ENCODE peak calls at places on chromosome 5, in five cellular contexts. Y is epithelial cell of esophagus, O is Panc1, K is NB4, H is fibroblast of lung. W is an unnamed sample.

GRCh38 chr5:111997308-111998159 is 240.5 kb upstream of the NREP start:
- DNase-seq in Y (peak), O (peak), K (peak), H (peak), W (no peak)

GRCh38 chr5:142717582-142718215 is 31.8 kb upstream of the FGF1 start:
- DNase-seq in Y (peak), O (no peak), K (peak), H (peak), W (peak)

GRCh38 chr5:8517461-8517860 is 648.5 kb downstream of the MTRR start:
- DNase-seq in Y (peak), O (no peak), K (peak), H (peak), W (no peak)

GRCh38 chr5:139445325-139446170 is 6.2 kb upstream of the DNAJC18 start:
- DNase-seq in Y (peak), O (no peak), K (no peak), H (peak), W (no peak)

GRCh38 chr5:38509185-38509584 is 47.3 kb downstream of the LIFR start:
- DNase-seq in Y (peak), O (no peak), K (no peak), H (peak), W (peak)

GRCh38 chr5:42143361-42143760 is 218.3 kb downstream of the FBXO4 start:
- DNase-seq in Y (no peak), O (no peak), K (no peak), H (no peak), W (no peak)

GRCh38 chr5:100595152-100595811 is 60.1 kb downstream of the FAM174A start:
- DNase-seq in Y (peak), O (peak), K (peak), H (peak), W (peak)

GRCh38 chr5:119355244-119355635 is 579 bp upstream of the TNFAIP8 start:
- DNase-seq in Y (peak), O (no peak), K (peak), H (no peak), W (no peak)

GRCh38 chr5:95620030-95620869 is at the start of gene GPR150:
- DNase-seq in Y (peak), O (no peak), K (peak), H (no peak), W (peak)

GRCh38 chr5:98588225-98588624 is 185.2 kb upstream of the RGMB start:
- DNase-seq in Y (no peak), O (no peak), K (no peak), H (peak), W (no peak)

GRCh38 chr5:135490245-135491037 is 38.3 kb upstream of the TIFAB start:
- DNase-seq in Y (no peak), O (no peak), K (no peak), H (peak), W (no peak)

GRCh38 chr5:152606739-152607138 is 201.7 kb upstream of the NMUR2 start:
- DNase-seq in Y (no peak), O (no peak), K (no peak), H (no peak), W (no peak)

GRCh38 chr5:67659288-67659687 is 462.7 kb upstream of the CD180 start:
- DNase-seq in Y (no peak), O (no peak), K (no peak), H (no peak), W (no peak)

GRCh38 chr5:80246995-80247729 is 8.7 kb downstream of the SERINC5 start:
- DNase-seq in Y (peak), O (peak), K (peak), H (peak), W (peak)

GRCh38 chr5:95083606-95084005 is 201.3 kb downstream of the MCTP1 start:
- DNase-seq in Y (no peak), O (no peak), K (no peak), H (no peak), W (no peak)

GRCh38 chr5:111310713-111311620 is 86.8 kb downstream of the CAMK4 start:
- DNase-seq in Y (no peak), O (no peak), K (no peak), H (no peak), W (no peak)

GRCh38 chr5:169511708-169512107 is 71.9 kb upstream of the SPDL1 start:
- DNase-seq in Y (no peak), O (no peak), K (no peak), H (no peak), W (no peak)

GRCh38 chr5:159825551-159826051 is 90.7 kb upstream of the ADRA1B start:
- DNase-seq in Y (peak), O (no peak), K (no peak), H (peak), W (no peak)

GRCh38 chr5:107592515-107592914 is 78.2 kb downstream of the EFNA5 start:
- DNase-seq in Y (no peak), O (no peak), K (no peak), H (no peak), W (no peak)

GRCh38 chr5:172903790-172904189 is 55.4 kb upstream of the RPL26L1 start:
- DNase-seq in Y (peak), O (no peak), K (no peak), H (peak), W (peak)

GRCh38 chr5:177431317-177432142 is 5.1 kb downstream of the GRK6 start:
- DNase-seq in Y (no peak), O (no peak), K (peak), H (no peak), W (no peak)

GRCh38 chr5:150140830-150141229 is 14.8 kb downstream of the PDGFRB start:
- DNase-seq in Y (no peak), O (no peak), K (peak), H (peak), W (no peak)

GRCh38 chr5:30279237-30279636 is 914.2 kb upstream of the CDH6 start:
- DNase-seq in Y (no peak), O (peak), K (no peak), H (no peak), W (no peak)

GRCh38 chr5:89255845-89256463 is 373.0 kb upstream of the MEF2C start:
- DNase-seq in Y (peak), O (no peak), K (peak), H (peak), W (peak)

GRCh38 chr5:110925398-110925797 is 146.1 kb upstream of the TSLP start:
- DNase-seq in Y (peak), O (no peak), K (no peak), H (peak), W (no peak)

GRCh38 chr5:169223595-169223953 is 77.4 kb downstream of the SLIT3 start:
- DNase-seq in Y (no peak), O (no peak), K (no peak), H (no peak), W (no peak)

GRCh38 chr5:135964670-135965320 is 10.0 kb upstream of the LECT2 start:
- DNase-seq in Y (no peak), O (no peak), K (no peak), H (peak), W (no peak)

GRCh38 chr5:179793470-179794139 is at the start of gene LTC4S:
- DNase-seq in Y (no peak), O (no peak), K (peak), H (peak), W (no peak)

GRCh38 chr5:151107738-151108520 is 27.1 kb upstream of the TNIP1 start:
- DNase-seq in Y (peak), O (no peak), K (no peak), H (peak), W (no peak)

GRCh38 chr5:158313739-158314464 is 455.0 kb upstream of the CLINT1 start:
- DNase-seq in Y (no peak), O (no peak), K (no peak), H (no peak), W (no peak)

GRCh38 chr5:147303976-147304375 is 69.2 kb downstream of the STK32A start:
- DNase-seq in Y (peak), O (no peak), K (no peak), H (peak), W (no peak)

GRCh38 chr5:135486679-135487395 is 34.7 kb upstream of the TIFAB start:
- DNase-seq in Y (no peak), O (no peak), K (no peak), H (no peak), W (no peak)

GRCh38 chr5:115542651-115543364 is 1.8 kb downstream of the FEM1C start:
- DNase-seq in Y (peak), O (no peak), K (peak), H (no peak), W (no peak)

GRCh38 chr5:10832421-10832820 is 71.4 kb upstream of the DAP start:
- DNase-seq in Y (no peak), O (no peak), K (no peak), H (no peak), W (no peak)

GRCh38 chr5:80960531-80961375 is 590 bp downstream of the RASGRF2 start:
- DNase-seq in Y (peak), O (no peak), K (no peak), H (peak), W (peak)

GRCh38 chr5:2739360-2740050 is 12.0 kb downstream of the IRX2 start:
- DNase-seq in Y (peak), O (no peak), K (no peak), H (no peak), W (no peak)

DNA sequence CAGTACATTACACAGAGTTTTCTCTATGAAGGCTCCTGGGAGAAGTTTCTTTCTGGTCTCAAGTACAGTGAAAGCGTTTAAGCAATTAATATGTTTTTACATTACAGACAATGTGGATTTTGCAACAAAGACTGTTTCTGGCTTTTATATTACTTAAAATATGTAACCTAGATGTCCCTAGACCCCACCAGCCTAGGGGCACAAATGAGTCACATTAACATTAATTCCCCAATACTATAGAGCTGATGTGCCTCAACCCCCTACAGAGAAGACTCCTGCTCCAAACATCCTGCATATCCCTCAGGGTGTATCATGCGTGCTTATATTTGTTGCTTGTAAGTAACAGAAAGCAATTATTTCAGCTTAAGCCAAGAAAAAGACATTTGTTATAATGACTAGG is 137.9 kb downstream of the TMEM167A start:
- DNase-seq in Y (no peak), O (no peak), K (no peak), H (no peak), W (no peak)
- H3K4me3 ChIP-seq in Y (no peak), O (no peak), K (no peak), H (no peak), W (no peak)

GRCh38 chr5:79240561-79240960 is 4.6 kb downstream of the JMY start:
- DNase-seq in Y (no peak), O (no peak), K (no peak), H (peak), W (no peak)

GRCh38 chr5:79241535-79241979 is 5.6 kb downstream of the JMY start:
- DNase-seq in Y (no peak), O (no peak), K (no peak), H (peak), W (peak)

GRCh38 chr5:79237735-79238560 is 2.0 kb downstream of the JMY start:
- DNase-seq in Y (no peak), O (no peak), K (no peak), H (peak), W (no peak)

GRCh38 chr5:79242242-79243039 is 6.5 kb downstream of the JMY start:
- DNase-seq in Y (no peak), O (no peak), K (no peak), H (no peak), W (no peak)

GRCh38 chr5:79243224-79243623 is 7.3 kb downstream of the JMY start:
- DNase-seq in Y (no peak), O (no peak), K (no peak), H (no peak), W (no peak)
- H3K4me3 ChIP-seq in Y (no peak), O (no peak), K (no peak), H (no peak), W (no peak)

GRCh38 chr5:64595519-64595855 is 89.7 kb downstream of the RGS7BP start:
- DNase-seq in Y (no peak), O (no peak), K (no peak), H (no peak), W (no peak)
- H3K4me3 ChIP-seq in Y (no peak), O (no peak), K (no peak), H (no peak), W (no peak)

GRCh38 chr5:5182508-5183191 is 42.5 kb downstream of the ADAMTS16 start:
- DNase-seq in Y (no peak), O (no peak), K (no peak), H (no peak), W (no peak)
- H3K4me3 ChIP-seq in Y (no peak), O (no peak), K (no peak), H (no peak), W (no peak)

GRCh38 chr5:133471699-133472098 is 140.6 kb downstream of the FSTL4 start:
- DNase-seq in Y (no peak), O (no peak), K (no peak), H (no peak), W (no peak)

GRCh38 chr5:133474851-133475590 is 137.3 kb downstream of the FSTL4 start:
- DNase-seq in Y (no peak), O (no peak), K (no peak), H (no peak), W (no peak)

GRCh38 chr5:133472829-133473228 is 139.5 kb downstream of the FSTL4 start:
- DNase-seq in Y (peak), O (no peak), K (no peak), H (no peak), W (no peak)

GRCh38 chr5:133475986-133476385 is 136.4 kb downstream of the FSTL4 start:
- DNase-seq in Y (peak), O (no peak), K (no peak), H (no peak), W (no peak)

GRCh38 chr5:133473291-133473690 is 139.1 kb downstream of the FSTL4 start:
- DNase-seq in Y (no peak), O (no peak), K (no peak), H (no peak), W (no peak)
- H3K4me3 ChIP-seq in Y (no peak), O (no peak), K (no peak), H (no peak), W (no peak)

DNA sequence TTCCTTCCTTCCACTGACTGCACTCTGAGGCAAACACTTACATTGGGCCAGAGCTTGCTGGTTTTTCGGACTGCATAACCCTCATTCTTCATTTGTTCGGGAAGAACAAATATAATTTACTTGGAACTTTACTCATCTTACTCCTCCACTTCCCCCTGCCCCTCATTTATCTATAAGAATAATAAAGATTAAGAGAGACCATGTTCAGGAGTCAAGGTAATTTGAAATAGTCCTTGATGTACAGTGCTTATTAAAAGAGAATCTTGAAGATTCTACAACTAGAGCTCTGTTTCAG is 65.6 kb downstream of the BASP1 start:
- DNase-seq in Y (no peak), O (no peak), K (no peak), H (no peak), W (peak)
- H3K4me3 ChIP-seq in Y (no peak), O (no peak), K (no peak), H (no peak), W (peak)

GRCh38 chr5:33438996-33439395 is 1.8 kb upstream of the TARS1 start:
- DNase-seq in Y (peak), O (no peak), K (no peak), H (no peak), W (no peak)
- H3K4me3 ChIP-seq in Y (peak), O (peak), K (peak), H (peak), W (peak)

DNA sequence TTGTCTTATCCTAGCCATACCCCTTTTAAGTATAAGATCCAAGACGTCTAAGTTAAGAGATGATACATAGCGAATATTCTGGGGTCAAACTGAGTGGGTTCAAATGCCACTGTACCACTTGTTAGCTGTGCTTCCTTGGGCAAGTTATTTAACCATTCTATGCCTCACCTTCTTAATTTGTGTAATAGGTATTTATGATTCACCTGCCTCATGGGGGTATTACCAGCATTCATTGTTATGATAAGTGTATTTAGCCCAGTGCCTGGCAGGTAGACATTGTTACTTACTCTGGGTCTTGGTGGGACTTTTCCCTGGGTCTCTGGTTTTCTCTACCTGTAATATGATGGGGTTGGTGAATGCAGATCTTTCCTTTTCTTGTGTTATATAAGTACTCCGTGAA is 3.8 kb downstream of the LARP1 start:
- DNase-seq in Y (peak), O (no peak), K (no peak), H (no peak), W (no peak)
- H3K4me3 ChIP-seq in Y (peak), O (no peak), K (peak), H (peak), W (no peak)

GRCh38 chr5:36153727-36154126 is 1.8 kb downstream of the SKP2 start:
- DNase-seq in Y (no peak), O (no peak), K (no peak), H (no peak), W (no peak)
- H3K4me3 ChIP-seq in Y (no peak), O (peak), K (peak), H (peak), W (peak)